ENCODE peak calls at places on chromosomes 13 and 19, in six cellular contexts. One of them, this sample, is unnamed.
A peak's percentile ranks its signal among the peaks of the same experiment; 100 is the strongest.

GRCh38 chr19:55393362-55393761 is 7.6 kb downstream of the RPL28 start:
- DNase-seq in esophagus squamous epithelium: no peak
- DNase-seq in A549: no peak
- DNase-seq in breast epithelium: no peak
- DNase-seq in heart right ventricle: no peak
- DNase-seq in esophagus muscularis mucosa: no peak
- DNase-seq in this sample: no peak

GRCh38 chr13:108227651-108228272 is 9.6 kb downstream of the ABHD13 start:
- DNase-seq in esophagus squamous epithelium: no peak
- DNase-seq in A549: peak; percentile 30
- DNase-seq in breast epithelium: no peak
- DNase-seq in heart right ventricle: no peak
- DNase-seq in esophagus muscularis mucosa: no peak
- DNase-seq in this sample: peak; percentile 26

GRCh38 chr13:30600470-30600869 is 17.2 kb upstream of the USPL1 start:
- DNase-seq in esophagus squamous epithelium: no peak
- DNase-seq in A549: no peak
- DNase-seq in breast epithelium: no peak
- DNase-seq in heart right ventricle: no peak
- DNase-seq in esophagus muscularis mucosa: no peak
- DNase-seq in this sample: no peak

GRCh38 chr19:47351545-47351944 is 2.4 kb downstream of the DHX34 start:
- DNase-seq in esophagus squamous epithelium: no peak
- DNase-seq in A549: peak; percentile 74
- DNase-seq in breast epithelium: no peak
- DNase-seq in heart right ventricle: no peak
- DNase-seq in esophagus muscularis mucosa: no peak
- DNase-seq in this sample: peak; percentile 47

GRCh38 chr19:11131471-11131870 is 24.1 kb downstream of the SPC24 start:
- DNase-seq in esophagus squamous epithelium: no peak
- DNase-seq in A549: no peak
- DNase-seq in breast epithelium: no peak
- DNase-seq in heart right ventricle: no peak
- DNase-seq in esophagus muscularis mucosa: no peak
- DNase-seq in this sample: no peak

GRCh38 chr19:3464797-3465235 is 15.5 kb downstream of the SMIM24 start:
- DNase-seq in esophagus squamous epithelium: no peak
- DNase-seq in A549: peak; percentile 42
- DNase-seq in breast epithelium: no peak
- DNase-seq in heart right ventricle: no peak
- DNase-seq in esophagus muscularis mucosa: no peak
- DNase-seq in this sample: no peak

GRCh38 chr19:43901395-43902390 is 33.4 kb downstream of the ZNF45 start:
- DNase-seq in esophagus squamous epithelium: peak; percentile 4
- DNase-seq in A549: peak; percentile 83
- DNase-seq in breast epithelium: peak; percentile 72
- DNase-seq in heart right ventricle: peak; percentile 76
- DNase-seq in esophagus muscularis mucosa: peak; percentile 92
- DNase-seq in this sample: peak; percentile 85

GRCh38 chr19:8161135-8161646 is 11.8 kb upstream of the FBN3 start:
- DNase-seq in esophagus squamous epithelium: no peak
- DNase-seq in A549: peak; percentile 58
- DNase-seq in breast epithelium: no peak
- DNase-seq in heart right ventricle: no peak
- DNase-seq in esophagus muscularis mucosa: no peak
- DNase-seq in this sample: peak; percentile 45

GRCh38 chr13:49690990-49691886 is at the start of gene EBPL:
- DNase-seq in esophagus squamous epithelium: peak; percentile 46
- DNase-seq in A549: peak; percentile 87
- DNase-seq in breast epithelium: peak; percentile 92
- DNase-seq in heart right ventricle: peak; percentile 95
- DNase-seq in esophagus muscularis mucosa: peak; percentile 99
- DNase-seq in this sample: peak; percentile 98

GRCh38 chr19:13002389-13002898 is 7.2 kb downstream of the NFIX start:
- DNase-seq in esophagus squamous epithelium: no peak
- DNase-seq in A549: no peak
- DNase-seq in breast epithelium: no peak
- DNase-seq in heart right ventricle: peak; percentile 66
- DNase-seq in esophagus muscularis mucosa: no peak
- DNase-seq in this sample: no peak

GRCh38 chr19:16850133-16850532 is 20.9 kb downstream of the SIN3B start:
- DNase-seq in esophagus squamous epithelium: no peak
- DNase-seq in A549: no peak
- DNase-seq in breast epithelium: no peak
- DNase-seq in heart right ventricle: no peak
- DNase-seq in esophagus muscularis mucosa: no peak
- DNase-seq in this sample: no peak

GRCh38 chr13:100454876-100455275 is 133.7 kb downstream of the GGACT start:
- DNase-seq in esophagus squamous epithelium: no peak
- DNase-seq in A549: no peak
- DNase-seq in breast epithelium: no peak
- DNase-seq in heart right ventricle: no peak
- DNase-seq in esophagus muscularis mucosa: no peak
- DNase-seq in this sample: no peak

GRCh38 chr13:21744149-21744548 is 73.3 kb downstream of the FGF9 start:
- DNase-seq in esophagus squamous epithelium: no peak
- DNase-seq in A549: no peak
- DNase-seq in breast epithelium: no peak
- DNase-seq in heart right ventricle: no peak
- DNase-seq in esophagus muscularis mucosa: peak; percentile 84
- DNase-seq in this sample: no peak

GRCh38 chr19:16193466-16193865 is 4.2 kb upstream of the AP1M1 start:
- DNase-seq in esophagus squamous epithelium: no peak
- DNase-seq in A549: no peak
- DNase-seq in breast epithelium: no peak
- DNase-seq in heart right ventricle: no peak
- DNase-seq in esophagus muscularis mucosa: no peak
- DNase-seq in this sample: no peak

GRCh38 chr19:6125571-6125989 is 9.9 kb upstream of the ACSBG2 start:
- DNase-seq in esophagus squamous epithelium: no peak
- DNase-seq in A549: peak; percentile 83
- DNase-seq in breast epithelium: no peak
- DNase-seq in heart right ventricle: no peak
- DNase-seq in esophagus muscularis mucosa: no peak
- DNase-seq in this sample: peak; percentile 64

GRCh38 chr13:113044431-113045114 is 61.0 kb upstream of the F7 start:
- DNase-seq in esophagus squamous epithelium: no peak
- DNase-seq in A549: no peak
- DNase-seq in breast epithelium: no peak
- DNase-seq in heart right ventricle: peak; percentile 2
- DNase-seq in esophagus muscularis mucosa: no peak
- DNase-seq in this sample: peak; percentile 83

GRCh38 chr13:34308725-34309124 is 490.8 kb downstream of the RFC3 start:
- DNase-seq in esophagus squamous epithelium: no peak
- DNase-seq in A549: no peak
- DNase-seq in breast epithelium: no peak
- DNase-seq in heart right ventricle: no peak
- DNase-seq in esophagus muscularis mucosa: no peak
- DNase-seq in this sample: no peak

GRCh38 chr13:98222816-98223215 is 45.7 kb upstream of the RNF113B start:
- DNase-seq in esophagus squamous epithelium: no peak
- DNase-seq in A549: no peak
- DNase-seq in breast epithelium: no peak
- DNase-seq in heart right ventricle: no peak
- DNase-seq in esophagus muscularis mucosa: no peak
- DNase-seq in this sample: no peak

GRCh38 chr13:66138172-66138811 is 1091.8 kb downstream of the PCDH9 start:
- DNase-seq in esophagus squamous epithelium: no peak
- DNase-seq in A549: no peak
- DNase-seq in breast epithelium: no peak
- DNase-seq in heart right ventricle: no peak
- DNase-seq in esophagus muscularis mucosa: no peak
- DNase-seq in this sample: no peak

GRCh38 chr19:42846597-42846996 is 32.9 kb downstream of the PSG1 start:
- DNase-seq in esophagus squamous epithelium: no peak
- DNase-seq in A549: no peak
- DNase-seq in breast epithelium: no peak
- DNase-seq in heart right ventricle: no peak
- DNase-seq in esophagus muscularis mucosa: no peak
- DNase-seq in this sample: no peak

DNA sequence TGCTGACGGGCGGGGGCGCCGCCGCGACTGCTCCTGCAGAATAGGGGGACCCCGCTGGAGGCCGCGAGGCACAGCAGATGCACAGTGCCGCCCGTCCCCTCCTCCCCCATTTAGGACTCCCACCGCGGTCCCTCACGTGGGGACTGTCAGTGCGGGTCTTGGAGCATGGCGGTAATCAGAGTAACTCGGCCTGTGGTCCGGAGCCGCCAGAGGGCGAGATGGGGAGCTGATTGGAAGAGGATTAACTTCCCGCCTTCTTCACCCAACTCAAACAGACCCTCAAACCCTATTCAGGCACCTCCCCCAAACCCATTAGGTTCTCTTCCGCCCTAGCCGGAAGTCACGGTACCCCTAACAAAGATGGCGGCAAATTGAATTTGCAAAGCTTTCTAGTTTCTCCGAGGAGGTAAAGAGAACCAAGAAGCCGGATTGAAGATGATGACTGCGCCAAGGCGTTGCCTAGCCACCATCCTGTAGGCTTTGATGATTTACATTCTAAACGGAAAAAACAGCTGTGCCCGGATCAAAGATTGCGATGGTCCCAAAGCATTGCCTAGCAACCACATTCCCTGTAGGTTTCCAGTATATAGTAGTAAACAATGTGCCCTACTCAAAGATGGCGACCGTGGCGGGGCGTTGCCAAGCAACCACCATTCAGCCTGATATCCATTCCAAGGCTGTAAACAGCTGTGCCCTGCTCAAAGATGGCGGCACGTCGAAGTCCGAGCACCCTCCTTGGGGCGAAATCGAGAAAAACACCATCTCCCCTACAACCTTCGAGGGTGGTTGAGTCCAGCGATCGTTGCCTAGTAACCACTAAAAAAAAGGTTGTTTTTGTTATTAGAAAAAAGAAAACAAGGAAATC is at the start of gene FUZ:
- DNase-seq in esophagus squamous epithelium: peak; percentile 85
- DNase-seq in A549: peak; percentile 100
- DNase-seq in breast epithelium: peak; percentile 97
- DNase-seq in heart right ventricle: peak; percentile 94
- DNase-seq in esophagus muscularis mucosa: peak; percentile 99
- DNase-seq in this sample: peak; percentile 96
- H3K4me1 ChIP-seq in esophagus squamous epithelium: peaks cover 62% of the 10 kb centered on the region
- H3K4me1 ChIP-seq in A549: peaks cover 28% of the 10 kb centered on the region
- H3K4me1 ChIP-seq in breast epithelium: peaks cover 14% of the 10 kb centered on the region
- H3K4me1 ChIP-seq in heart right ventricle: peaks cover 42% of the 10 kb centered on the region
- H3K4me1 ChIP-seq in esophagus muscularis mucosa: peaks cover 35% of the 10 kb centered on the region
- H3K4me1 ChIP-seq in this sample: peaks cover 8% of the 10 kb centered on the region

GRCh38 chr19:52115526-52116053 is 20.0 kb upstream of the ZNF841 start:
- DNase-seq in esophagus squamous epithelium: no peak
- DNase-seq in A549: no peak
- DNase-seq in breast epithelium: no peak
- DNase-seq in heart right ventricle: no peak
- DNase-seq in esophagus muscularis mucosa: no peak
- DNase-seq in this sample: no peak
- TF ChIP-seq CTCF in esophagus squamous epithelium: no peak
- TF ChIP-seq CTCF in A549: no peak
- TF ChIP-seq CTCF in breast epithelium: no peak
- TF ChIP-seq CTCF in heart right ventricle: no peak
- TF ChIP-seq CTCF in esophagus muscularis mucosa: no peak
- TF ChIP-seq CTCF in this sample: no peak

DNA sequence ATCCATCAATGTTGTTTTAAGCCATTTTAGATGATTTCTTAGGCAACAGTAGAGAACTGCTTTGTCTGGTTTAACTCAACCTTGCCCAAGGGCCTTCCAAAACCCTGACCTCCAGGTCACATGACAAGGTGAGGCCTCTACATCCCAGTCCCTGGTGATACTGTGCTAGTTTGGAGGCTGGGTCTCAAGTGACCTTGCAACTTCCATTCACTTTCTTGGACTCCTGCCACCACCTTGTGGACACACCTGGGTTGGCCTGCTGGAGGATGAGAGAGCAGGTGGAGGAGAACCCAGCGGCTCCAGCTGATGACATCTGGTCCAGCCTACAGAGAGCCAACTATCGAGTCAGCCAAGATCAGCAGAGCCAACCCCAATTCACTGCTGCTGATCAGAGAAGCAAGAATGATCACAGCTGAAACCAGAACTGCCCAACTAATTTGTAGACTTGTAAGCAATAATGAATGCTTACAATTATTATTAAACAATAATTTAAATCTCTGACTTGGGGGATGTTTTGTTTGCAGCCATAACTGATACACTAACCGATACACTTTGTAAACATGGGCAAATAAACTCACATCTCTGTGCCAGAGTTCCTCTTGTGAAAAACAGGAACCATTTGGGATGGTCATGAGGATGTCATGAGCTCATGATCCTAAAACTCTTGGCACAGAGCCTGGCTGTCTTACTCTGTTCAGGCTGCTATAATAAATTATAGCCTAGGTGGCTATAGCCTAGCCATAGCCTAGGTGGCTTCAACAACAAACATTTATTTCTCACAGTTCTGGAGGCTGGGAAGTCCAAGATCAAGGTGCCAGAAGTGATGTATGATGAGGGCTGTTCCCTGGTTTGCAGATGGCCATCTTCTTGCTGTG is 11.5 kb downstream of the FAM187B start:
- DNase-seq in esophagus squamous epithelium: no peak
- DNase-seq in A549: no peak
- DNase-seq in breast epithelium: no peak
- DNase-seq in heart right ventricle: no peak
- DNase-seq in esophagus muscularis mucosa: no peak
- DNase-seq in this sample: no peak
- H3K4me1 ChIP-seq in esophagus squamous epithelium: peaks cover 35% of the 10 kb centered on the region
- H3K4me1 ChIP-seq in A549: peaks cover 13% of the 10 kb centered on the region
- H3K4me1 ChIP-seq in breast epithelium: no peaks in the 10 kb centered on the region
- H3K4me1 ChIP-seq in heart right ventricle: peaks cover 45% of the 10 kb centered on the region
- H3K4me1 ChIP-seq in esophagus muscularis mucosa: peaks cover 22% of the 10 kb centered on the region
- H3K4me1 ChIP-seq in this sample: peaks cover 3% of the 10 kb centered on the region

GRCh38 chr19:38765214-38765613 is 8.1 kb downstream of the LGALS7 start:
- DNase-seq in esophagus squamous epithelium: no peak
- DNase-seq in A549: no peak
- DNase-seq in breast epithelium: no peak
- DNase-seq in heart right ventricle: no peak
- DNase-seq in esophagus muscularis mucosa: no peak
- DNase-seq in this sample: no peak
- TF ChIP-seq CTCF in esophagus squamous epithelium: no peak
- TF ChIP-seq CTCF in A549: no peak
- TF ChIP-seq CTCF in breast epithelium: no peak
- TF ChIP-seq CTCF in heart right ventricle: no peak
- TF ChIP-seq CTCF in esophagus muscularis mucosa: no peak
- TF ChIP-seq CTCF in this sample: no peak

DNA sequence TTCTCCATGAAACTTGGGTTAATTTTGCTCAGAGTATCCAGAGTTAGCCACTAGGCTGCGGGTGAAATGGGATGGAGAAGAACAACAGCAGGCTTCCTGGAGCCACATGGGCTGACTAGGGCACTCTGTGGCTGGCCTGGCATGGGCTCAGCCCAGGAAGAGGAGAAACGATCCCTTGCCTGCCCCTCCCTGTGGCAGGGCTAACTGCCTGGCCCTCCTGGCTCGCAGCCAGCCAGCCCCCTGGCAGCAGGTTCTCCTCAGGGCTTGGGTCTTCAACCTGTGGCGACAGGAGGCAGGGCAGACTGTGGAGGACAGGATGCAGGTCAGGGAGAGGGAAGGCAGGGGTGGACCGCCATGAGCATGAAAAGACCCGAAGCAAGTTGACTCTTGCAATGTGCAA is 78.7 kb upstream of the GPR183 start:
- DNase-seq in esophagus squamous epithelium: no peak
- DNase-seq in A549: no peak
- DNase-seq in breast epithelium: no peak
- DNase-seq in heart right ventricle: no peak
- DNase-seq in esophagus muscularis mucosa: no peak
- DNase-seq in this sample: no peak
- H3K4me1 ChIP-seq in esophagus squamous epithelium: peaks cover 24% of the 10 kb centered on the region
- H3K4me1 ChIP-seq in A549: no peaks in the 10 kb centered on the region
- H3K4me1 ChIP-seq in breast epithelium: no peaks in the 10 kb centered on the region
- H3K4me1 ChIP-seq in heart right ventricle: peaks cover 35% of the 10 kb centered on the region
- H3K4me1 ChIP-seq in esophagus muscularis mucosa: peaks cover 7% of the 10 kb centered on the region
- H3K4me1 ChIP-seq in this sample: no peaks in the 10 kb centered on the region

GRCh38 chr13:79445968-79446645 is 34.8 kb upstream of the NDFIP2 start:
- DNase-seq in esophagus squamous epithelium: no peak
- DNase-seq in A549: no peak
- DNase-seq in breast epithelium: no peak
- DNase-seq in heart right ventricle: no peak
- DNase-seq in esophagus muscularis mucosa: no peak
- DNase-seq in this sample: no peak
- TF ChIP-seq CTCF in esophagus squamous epithelium: no peak
- TF ChIP-seq CTCF in A549: no peak
- TF ChIP-seq CTCF in breast epithelium: no peak
- TF ChIP-seq CTCF in heart right ventricle: no peak
- TF ChIP-seq CTCF in esophagus muscularis mucosa: no peak
- TF ChIP-seq CTCF in this sample: no peak